ENCODE peak calls at places on chromosomes 7 and 10, in eight cellular contexts. L is kidney epithelial cell; N is IMR-90; W is fibroblast of the aortic adventitia; O is astrocyte of the spinal cord; J is A549; E is CD8-positive, alpha-beta T cell; M is WTC11. D is an unnamed sample.

GRCh38 chr7:57867884-57868701 is 418.1 kb downstream of the ZNF716 start:
- DNase-seq in M (no peak), J (peak; percentile 10), N (no peak), O (no peak), L (no peak), E (no peak), W (no peak), D (no peak)

GRCh38 chr7:132557489-132558044 is 18.7 kb downstream of the PLXNA4 start:
- DNase-seq in W (peak; percentile 46), L (no peak), M (no peak), E (no peak), N (no peak), O (peak; percentile 39), J (peak; percentile 52), D (no peak)

GRCh38 chr7:119102294-119102693 is 877.8 kb downstream of the ANKRD7 start:
- DNase-seq in O (no peak), L (no peak), N (no peak), M (no peak), E (no peak), W (no peak), J (no peak), D (no peak)

GRCh38 chr7:135001390-135002165 is 15.3 kb downstream of the AGBL3 start:
- DNase-seq in M (no peak), O (no peak), W (peak; percentile 14), N (no peak), J (peak; percentile 20), E (no peak), L (no peak), D (no peak)

GRCh38 chr10:8088504-8088903 is 34.0 kb downstream of the GATA3 start:
- DNase-seq in E (peak; percentile 21), N (no peak), O (no peak), L (no peak), J (no peak), M (no peak), W (no peak), D (no peak)

GRCh38 chr10:110432814-110433565 is 64.7 kb upstream of the DUSP5 start:
- DNase-seq in E (no peak), O (no peak), M (peak; percentile 0), N (no peak), J (no peak), W (no peak), L (no peak), D (no peak)

GRCh38 chr10:113709221-113709838 is 29.6 kb downstream of the CASP7 start:
- DNase-seq in J (peak; percentile 7), L (peak; percentile 18), E (no peak), M (no peak), N (peak; percentile 85), O (peak; percentile 83), W (peak; percentile 62), D (no peak)

GRCh38 chr10:103111031-103111917 is 81.8 kb downstream of the NT5C2 start:
- DNase-seq in O (peak; percentile 67), W (peak; percentile 41), M (no peak), L (no peak), N (peak; percentile 44), E (no peak), J (no peak), D (no peak)

GRCh38 chr10:76141376-76141775 is 710.0 kb downstream of the LRMDA start:
- DNase-seq in M (no peak), W (no peak), O (no peak), J (no peak), L (no peak), N (no peak), E (no peak), D (no peak)

GRCh38 chr7:100189061-100189460 is 11.3 kb downstream of the STAG3 start:
- DNase-seq in N (no peak), J (no peak), L (no peak), W (no peak), E (no peak), M (no peak), O (no peak), D (no peak)

GRCh38 chr7:17556247-17556646 is 257.8 kb downstream of the AHR start:
- DNase-seq in L (no peak), O (no peak), J (no peak), W (no peak), N (no peak), M (no peak), E (no peak), D (no peak)

GRCh38 chr10:60606343-60607080 is 171.8 kb upstream of the CDK1 start:
- DNase-seq in W (peak; percentile 94), L (no peak), M (no peak), E (no peak), O (peak; percentile 28), N (peak; percentile 59), J (no peak), D (no peak)

GRCh38 chr10:19817251-19818046 is 1.2 kb downstream of the PLXDC2 start:
- DNase-seq in L (no peak), E (no peak), N (no peak), J (no peak), O (no peak), W (no peak), M (peak; percentile 76), D (peak; percentile 21)

DNA sequence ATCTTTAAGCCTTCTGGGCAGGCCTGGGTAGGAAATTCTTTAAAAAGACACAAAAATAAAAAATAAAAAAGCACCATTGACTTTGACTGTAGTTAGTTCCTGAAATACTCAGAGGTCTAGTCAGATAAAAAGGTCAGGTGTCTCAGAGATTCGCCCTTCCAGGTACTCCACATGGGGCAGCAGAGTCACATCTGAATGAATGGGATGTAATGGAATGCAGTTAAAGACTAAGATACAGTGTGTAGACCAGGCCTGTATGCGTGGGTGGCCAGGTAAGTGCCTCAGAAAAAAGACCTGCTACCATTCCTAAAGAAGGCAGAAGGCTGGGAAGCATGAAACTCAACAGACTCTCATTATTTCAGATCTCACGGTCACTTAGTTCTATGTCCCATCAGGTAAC is 68.6 kb upstream of the SEM1 start:
- DNase-seq in L (no peak), M (peak; percentile 35), N (no peak), E (no peak), J (no peak), W (no peak), O (no peak), D (no peak)
- TF ChIP-seq CTCF in L (peak; percentile 28), M (no peak), N (no peak), E (no peak), J (no peak), W (no peak), O (no peak), D (no peak)

GRCh38 chr10:80457554-80458262 is 3.6 kb downstream of the TSPAN14 start:
- DNase-seq in M (peak; percentile 57), O (no peak), J (no peak), W (no peak), E (no peak), L (no peak), N (no peak), D (no peak)
- TF ChIP-seq CTCF in M (no peak), O (no peak), J (no peak), W (no peak), E (no peak), L (peak; percentile 18), N (no peak), D (no peak)

GRCh38 chr10:126902157-126902556 is 3.1 kb upstream of the DOCK1 start:
- DNase-seq in N (peak; percentile 69), E (no peak), J (peak; percentile 69), L (peak; percentile 75), M (no peak), W (peak; percentile 64), O (peak; percentile 75), D (no peak)
- TF ChIP-seq CTCF in N (peak; percentile 33), E (no peak), J (no peak), L (peak; percentile 32), M (no peak), W (peak; percentile 46), O (peak; percentile 49), D (no peak)

GRCh38 chr10:93468532-93469213 is 13.5 kb downstream of the MYOF start:
- DNase-seq in W (peak; percentile 95), J (peak; percentile 91), M (no peak), L (peak; percentile 84), E (no peak), N (peak; percentile 94), O (peak; percentile 94), D (no peak)
- TF ChIP-seq CTCF in W (peak; percentile 48), J (no peak), M (no peak), L (no peak), E (no peak), N (no peak), O (peak; percentile 12), D (no peak)

D was measured in glutamatergic neuron.